ENCODE peak calls at places on chromosomes 16 and 17, in five cellular contexts. E is heart left ventricle; H is CD4-positive, alpha-beta memory T cell; J is colonic mucosa; B is fibroblast of lung. U is an unnamed sample.

GRCh38 chr17:37702605-37703004 is 42.3 kb downstream of the HNF1B start:
- DNase-seq in B (peak; percentile 91), E (no peak), J (peak; percentile 59), H (no peak), U (no peak)

GRCh38 chr17:5618511-5618910 is 34.2 kb upstream of the NLRP1 start:
- DNase-seq in B (no peak), J (no peak), H (no peak), E (no peak), U (no peak)

GRCh38 chr16:55754056-55754455 is 78.8 kb downstream of the CES1 start:
- DNase-seq in E (no peak), B (no peak), H (no peak), J (no peak), U (no peak)

GRCh38 chr16:48608452-48608851 is 1.5 kb downstream of the N4BP1 start:
- DNase-seq in J (no peak), B (peak; percentile 34), H (peak; percentile 53), E (no peak), U (no peak)

GRCh38 chr17:45722161-45722560 is 62.0 kb upstream of the CRHR1 start:
- DNase-seq in B (peak; percentile 1), E (no peak), J (no peak), H (no peak), U (no peak)

GRCh38 chr16:54096607-54097006 is 190.0 kb downstream of the IRX3 start:
- DNase-seq in E (no peak), J (no peak), B (no peak), H (no peak), U (no peak)

GRCh38 chr17:7295230-7296180 is 1.1 kb upstream of the YBX2 start:
- DNase-seq in B (no peak), H (peak; percentile 7), E (no peak), J (peak; percentile 38), U (no peak)

GRCh38 chr17:66255527-66255971 is 26.3 kb upstream of the APOH start:
- DNase-seq in E (no peak), B (no peak), H (peak; percentile 20), J (no peak), U (no peak)

GRCh38 chr17:27473748-27474609 is 17.7 kb downstream of the KSR1 start:
- DNase-seq in J (no peak), H (peak; percentile 63), E (peak; percentile 52), B (no peak), U (no peak)

GRCh38 chr17:27577884-27578717 is 52.9 kb upstream of the LGALS9 start:
- DNase-seq in H (no peak), J (no peak), B (peak; percentile 80), E (no peak), U (no peak)

GRCh38 chr16:21713549-21714368 is 50.0 kb downstream of the OTOA start:
- DNase-seq in J (no peak), H (no peak), B (no peak), E (no peak), U (no peak)

GRCh38 chr17:227581-228222 is 46.3 kb upstream of the DOC2B start:
- DNase-seq in B (no peak), E (no peak), H (no peak), J (no peak), U (peak; percentile 24)

GRCh38 chr17:225551-225950 is 44.1 kb upstream of the DOC2B start:
- DNase-seq in J (no peak), H (no peak), E (peak; percentile 13), B (no peak), U (peak; percentile 36)

GRCh38 chr17:226108-226772 is 44.8 kb upstream of the DOC2B start:
- DNase-seq in B (no peak), J (no peak), E (peak; percentile 10), H (no peak), U (peak; percentile 28)

GRCh38 chr17:228223-228615 is 46.8 kb upstream of the DOC2B start:
- DNase-seq in H (no peak), J (no peak), B (no peak), E (peak; percentile 18), U (peak; percentile 27)

GRCh38 chr17:226773-227580 is 45.5 kb upstream of the DOC2B start:
- DNase-seq in H (no peak), J (no peak), B (no peak), E (peak; percentile 21), U (peak; percentile 61)
- H3K27ac ChIP-seq in H (no peak overlapping the region), J (no peak overlapping the region), B (no peak overlapping the region), E (no peak overlapping the region), U (no peak overlapping the region)

DNA sequence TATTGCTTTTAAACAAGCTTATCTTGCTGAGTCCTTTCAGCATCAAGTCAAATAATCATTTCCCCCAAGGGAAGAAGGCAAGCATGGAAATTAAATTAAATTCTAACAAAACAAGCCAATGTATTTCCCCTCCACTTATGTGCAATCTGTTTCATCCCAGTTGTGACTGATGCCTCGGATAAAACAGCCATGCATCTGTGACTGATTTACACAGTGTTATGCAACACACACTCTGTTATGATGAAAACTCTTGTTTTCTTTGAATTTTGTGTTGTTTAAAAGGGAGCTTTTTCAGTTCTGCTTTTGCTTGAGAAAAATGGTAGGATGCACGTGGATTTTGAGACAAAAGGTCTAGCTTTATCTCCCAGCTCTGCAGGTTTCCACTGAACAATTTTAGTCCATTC is 32.6 kb downstream of the TMEM100 start:
- DNase-seq in H (no peak), J (no peak), E (no peak), B (no peak), U (no peak)
- H3K27ac ChIP-seq in H (no peak overlapping the region), J (no peak overlapping the region), E (no peak overlapping the region), B (no peak overlapping the region), U (no peak overlapping the region)

GRCh38 chr17:58756246-58757161 is 850 bp downstream of the PPM1E start:
- DNase-seq in E (no peak), J (no peak), B (peak; percentile 8), H (no peak), U (no peak)
- H3K27ac ChIP-seq in E (no peak overlapping the region), J (no peak overlapping the region), B (no peak overlapping the region), H (no peak overlapping the region), U (no peak overlapping the region)

GRCh38 chr17:41976142-41976768 is 9.7 kb downstream of the CNP start:
- DNase-seq in H (no peak), B (no peak), E (no peak), J (no peak), U (peak; percentile 52)

GRCh38 chr17:41973457-41973856 is 6.9 kb downstream of the CNP start:
- DNase-seq in J (no peak), E (no peak), H (no peak), B (no peak), U (peak; percentile 70)

GRCh38 chr17:41974031-41974430 is 7.4 kb downstream of the CNP start:
- DNase-seq in H (no peak), E (no peak), J (no peak), B (no peak), U (peak; percentile 45)

GRCh38 chr17:41975099-41976083 is 8.8 kb downstream of the CNP start:
- DNase-seq in B (peak; percentile 58), J (no peak), H (no peak), E (no peak), U (peak; percentile 61)

GRCh38 chr17:41974658-41975057 is 8.1 kb downstream of the CNP start:
- DNase-seq in E (no peak), H (no peak), J (no peak), B (no peak), U (no peak)
- H3K27ac ChIP-seq in E (no peak overlapping the region), H (no peak overlapping the region), J (no peak overlapping the region), B (peak overlapping the region; percentile 23), U (no peak overlapping the region)

DNA sequence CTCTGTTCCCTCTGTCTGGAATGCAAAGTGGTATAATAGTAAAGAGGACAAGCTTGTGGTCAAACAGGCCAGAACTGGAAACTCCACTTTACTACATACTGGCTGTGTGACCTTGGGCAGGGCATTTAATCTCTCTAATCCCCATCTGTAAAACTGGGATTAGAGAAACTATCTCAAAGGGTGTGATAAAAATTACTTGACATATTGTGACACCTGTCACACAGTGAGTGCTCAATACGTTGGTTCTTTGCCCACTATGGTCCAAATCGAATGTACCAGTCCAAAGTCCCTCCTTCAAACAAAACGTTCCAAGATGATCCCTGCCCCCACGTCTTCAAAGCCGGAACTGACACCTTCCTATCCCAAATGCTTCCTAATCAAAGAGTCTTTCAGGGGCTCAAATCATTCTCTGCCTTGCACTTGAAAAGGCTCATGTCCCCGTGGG is 734 bp downstream of the PGAP3 start:
- DNase-seq in H (no peak), J (no peak), B (no peak), E (no peak), U (no peak)
- H3K27ac ChIP-seq in H (peak overlapping the region; percentile 67), J (peak overlapping the region; percentile 98), B (no peak overlapping the region), E (peak overlapping the region; percentile 81), U (no peak overlapping the region)

GRCh38 chr17:80859004-80859941 is 132.4 kb upstream of the CHMP6 start:
- DNase-seq in B (peak; percentile 91), E (peak; percentile 71), H (no peak), J (peak; percentile 43), U (peak; percentile 94)
- H3K27ac ChIP-seq in B (peak overlapping the region; percentile 99), E (no peak overlapping the region), H (no peak overlapping the region), J (no peak overlapping the region), U (no peak overlapping the region)

GRCh38 chr17:57357830-57358426 is 101.6 kb downstream of the MSI2 start:
- DNase-seq in J (no peak), B (no peak), H (no peak), E (no peak), U (no peak)

GRCh38 chr17:57357392-57357784 is 101.1 kb downstream of the MSI2 start:
- DNase-seq in B (peak; percentile 74), H (no peak), J (no peak), E (peak; percentile 80), U (peak; percentile 68)

GRCh38 chr17:57355090-57355859 is 99.0 kb downstream of the MSI2 start:
- DNase-seq in E (peak; percentile 51), H (no peak), J (no peak), B (peak; percentile 52), U (no peak)

GRCh38 chr17:57356153-57356721 is 99.9 kb downstream of the MSI2 start:
- DNase-seq in E (no peak), J (no peak), H (no peak), B (no peak), U (no peak)

GRCh38 chr17:57356722-57357391 is 100.5 kb downstream of the MSI2 start:
- DNase-seq in E (no peak), H (no peak), B (peak; percentile 42), J (no peak), U (no peak)
- H3K27ac ChIP-seq in E (peak overlapping the region; percentile 26), H (no peak overlapping the region), B (no peak overlapping the region), J (no peak overlapping the region), U (peak overlapping the region; percentile 53)